ENCODE peak calls at places on chromosomes 11 and 22, in six cellular contexts. M is foreskin keratinocyte, P is NCI-H146, T is D341Med, I is A172, Q is HTR-8/SVneo. W is an unnamed sample.

GRCh38 chr22:29079218-29079901 is 6.5 kb downstream of the KREMEN1 start:
- DNase-seq in M (no peak), P (peak), I (no peak), T (peak), Q (no peak), W (peak)

GRCh38 chr22:29369460-29369859 is 18.9 kb downstream of the AP1B1 start:
- DNase-seq in P (no peak), T (no peak), I (peak), Q (no peak), M (no peak), W (no peak)

GRCh38 chr22:40203568-40203967 is 25.8 kb downstream of the TNRC6B start:
- DNase-seq in I (no peak), T (no peak), P (peak), M (no peak), Q (no peak), W (no peak)

GRCh38 chr11:84819128-84819527 is 808.0 kb downstream of the DLG2 start:
- DNase-seq in T (no peak), P (no peak), M (no peak), Q (no peak), I (no peak), W (no peak)

GRCh38 chr11:85595285-85595884 is 31.8 kb downstream of the DLG2 start:
- DNase-seq in I (peak), M (no peak), T (peak), Q (peak), P (peak), W (no peak)

GRCh38 chr11:64239662-64240466 is 1.0 kb upstream of the FKBP2 start:
- DNase-seq in P (peak), M (no peak), Q (no peak), T (no peak), I (no peak), W (no peak)

GRCh38 chr11:27485930-27486773 is 13.6 kb upstream of the LGR4 start:
- DNase-seq in I (peak), P (peak), Q (no peak), T (no peak), M (no peak), W (no peak)

GRCh38 chr11:70688142-70688541 is 289.8 kb downstream of the CTTN start:
- DNase-seq in P (no peak), T (no peak), M (no peak), I (no peak), Q (no peak), W (no peak)

GRCh38 chr11:13745165-13745564 is 76.7 kb downstream of the FAR1 start:
- DNase-seq in I (no peak), M (no peak), P (no peak), T (no peak), Q (no peak), W (no peak)

GRCh38 chr22:38957046-38957770 is at the start of gene APOBEC3A:
- DNase-seq in M (no peak), Q (no peak), P (no peak), I (no peak), T (no peak), W (no peak)

GRCh38 chr11:87059596-87059995 is 21.9 kb downstream of the TMEM135 start:
- DNase-seq in I (no peak), P (no peak), T (no peak), M (no peak), Q (no peak), W (no peak)

W was measured in WERI-Rb-1.